ENCODE peak calls at places on chromosomes 11 and 22, in four cellular contexts. I, U, V and Y are unnamed samples.

GRCh38 chr22:27046126-27046525 is 388.7 kb downstream of the MIAT start:
- DNase-seq in I (no peak), U (no peak), V (no peak), Y (no peak)

GRCh38 chr11:19574916-19575315 is 137.7 kb upstream of the NAV2 start:
- DNase-seq in I (no peak), U (no peak), V (no peak), Y (no peak)

GRCh38 chr11:110908401-110909106 is 196.3 kb upstream of the ARHGAP20 start:
- DNase-seq in I (no peak), U (peak), V (no peak), Y (no peak)

GRCh38 chr11:71429701-71430100 is 18.5 kb downstream of the DHCR7 start:
- DNase-seq in I (no peak), U (no peak), V (no peak), Y (no peak)

GRCh38 chr22:28297504-28297903 is 378.4 kb upstream of the PITPNB start:
- DNase-seq in I (no peak), U (no peak), V (no peak), Y (no peak)

GRCh38 chr11:70486731-70487130 is 88.4 kb downstream of the CTTN start:
- DNase-seq in I (no peak), U (no peak), V (no peak), Y (no peak)

GRCh38 chr22:40123387-40123786 is 54.3 kb upstream of the TNRC6B start:
- DNase-seq in I (no peak), U (no peak), V (no peak), Y (no peak)

GRCh38 chr22:33105501-33105911 is 47.3 kb upstream of the SYN3 start:
- DNase-seq in I (no peak), U (no peak), V (no peak), Y (no peak)

DNA sequence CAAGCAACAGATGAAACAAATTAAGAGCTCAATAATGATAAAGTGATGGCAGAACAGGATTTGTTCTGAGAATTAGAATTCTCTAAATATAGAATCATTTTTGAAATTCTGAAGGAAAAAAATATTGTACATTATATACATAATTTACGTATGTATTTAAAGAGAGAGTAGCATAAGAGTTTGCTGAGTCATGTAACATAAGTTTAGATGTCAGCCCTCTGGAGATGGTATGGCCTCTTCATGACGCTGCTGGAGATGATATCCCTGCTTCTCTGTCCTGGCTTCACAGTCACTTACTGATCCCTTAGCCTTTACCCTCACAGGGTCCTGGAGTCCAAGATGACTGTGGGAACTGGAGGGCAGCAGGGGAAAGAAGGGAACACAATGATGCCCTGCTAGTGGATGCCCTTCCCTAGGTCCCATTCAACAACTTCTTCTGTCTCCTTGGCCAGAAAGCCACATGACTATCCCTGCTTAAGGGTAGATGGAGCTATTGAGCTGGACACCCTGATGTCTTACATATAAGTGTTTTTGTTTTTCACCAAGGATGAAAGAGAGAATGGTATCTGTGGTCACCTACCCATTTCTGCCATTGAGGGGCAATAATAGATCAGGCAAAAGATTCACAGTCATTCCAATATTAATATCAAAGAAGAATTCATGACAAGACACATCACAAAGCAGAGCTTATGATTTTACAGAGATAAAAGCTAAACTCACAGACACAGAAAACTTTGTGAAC is 753.1 kb downstream of the TBC1D22A start:
- DNase-seq in I (no peak), U (peak), V (no peak), Y (no peak)
- TF ChIP-seq CTCF in I (peak), U (peak), V (no peak), Y (no peak)

GRCh38 chr22:29716814-29717213 is 3.0 kb upstream of the CABP7 start:
- DNase-seq in I (peak), U (peak), V (peak), Y (peak)
- TF ChIP-seq REST in I (peak), U (peak), V (peak), Y (peak)

GRCh38 chr22:24205438-24206189 is 24.3 kb downstream of the SUSD2 start:
- DNase-seq in I (no peak), U (no peak), V (peak), Y (no peak)
- TF ChIP-seq CTCF in I (no peak), U (no peak), V (peak), Y (no peak)

DNA sequence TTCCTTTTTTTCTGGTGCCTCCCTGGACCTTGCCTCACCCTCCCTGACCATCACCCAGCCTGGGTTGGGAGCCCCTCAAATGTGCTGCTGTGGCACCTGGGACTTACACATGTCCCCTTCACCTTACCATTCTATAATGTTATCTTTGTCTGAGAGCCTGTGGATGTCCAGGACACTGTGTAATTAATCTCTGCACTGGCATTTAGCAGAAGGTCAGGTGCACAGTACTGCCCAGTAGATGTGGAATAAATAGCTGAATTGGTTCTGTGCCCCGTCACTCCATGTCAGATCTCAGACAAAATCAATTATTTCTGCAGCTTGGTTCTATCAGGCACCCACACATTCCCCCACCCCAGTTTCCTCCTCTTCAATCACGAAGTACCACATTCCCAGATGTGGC is 19.9 kb upstream of the DKK3 start:
- DNase-seq in I (no peak), U (no peak), V (no peak), Y (no peak)
- TF ChIP-seq REST in I (no peak), U (no peak), V (no peak), Y (no peak)

GRCh38 chr11:27234961-27235360 is 128.1 kb downstream of the CCDC34 start:
- DNase-seq in I (no peak), U (no peak), V (no peak), Y (no peak)

GRCh38 chr11:27231519-27231918 is 131.5 kb downstream of the CCDC34 start:
- DNase-seq in I (no peak), U (no peak), V (no peak), Y (no peak)

GRCh38 chr11:27233654-27234042 is 129.4 kb downstream of the CCDC34 start:
- DNase-seq in I (no peak), U (no peak), V (no peak), Y (no peak)

GRCh38 chr11:27237641-27238040 is 125.4 kb downstream of the CCDC34 start:
- DNase-seq in I (no peak), U (no peak), V (no peak), Y (no peak)

DNA sequence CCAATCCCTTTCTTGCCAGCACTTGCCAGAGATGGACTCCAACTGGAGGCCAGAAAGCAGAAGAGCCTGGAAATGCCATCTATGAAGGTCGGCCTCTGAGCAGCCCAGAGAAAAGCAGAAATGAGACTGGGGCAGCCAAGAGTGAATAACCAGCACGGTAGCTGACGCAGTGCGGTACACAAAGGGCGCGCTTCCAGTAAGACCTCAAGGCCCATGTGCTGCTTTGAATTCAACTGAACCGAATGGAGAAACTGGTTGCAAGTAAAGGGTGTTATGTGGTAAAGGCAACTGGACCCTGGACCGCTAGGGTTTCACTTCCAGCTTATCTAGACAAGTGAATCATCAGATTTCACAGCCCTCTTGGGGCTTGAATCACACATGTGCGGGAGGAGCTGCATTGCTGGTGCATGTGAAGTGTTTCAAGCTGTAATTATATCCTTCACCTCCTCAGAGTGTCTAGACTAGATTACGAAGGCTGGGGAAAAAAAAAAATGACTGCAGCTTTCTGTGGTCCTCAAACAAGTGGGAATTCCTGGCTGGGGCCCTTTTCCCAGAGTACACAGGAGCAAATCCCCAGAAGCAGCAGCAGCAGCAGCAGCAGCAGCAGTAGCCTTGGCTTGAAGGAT is 128.9 kb downstream of the CCDC34 start:
- DNase-seq in I (no peak), U (peak), V (no peak), Y (peak)
- TF ChIP-seq CTCF in I (no peak), U (no peak), V (no peak), Y (no peak)

GRCh38 chr22:19431641-19432091 is at the start of gene HIRA:
- DNase-seq in I (peak), U (peak), V (peak), Y (peak)
- TF ChIP-seq REST in I (peak), U (no peak), V (no peak), Y (no peak)

DNA sequence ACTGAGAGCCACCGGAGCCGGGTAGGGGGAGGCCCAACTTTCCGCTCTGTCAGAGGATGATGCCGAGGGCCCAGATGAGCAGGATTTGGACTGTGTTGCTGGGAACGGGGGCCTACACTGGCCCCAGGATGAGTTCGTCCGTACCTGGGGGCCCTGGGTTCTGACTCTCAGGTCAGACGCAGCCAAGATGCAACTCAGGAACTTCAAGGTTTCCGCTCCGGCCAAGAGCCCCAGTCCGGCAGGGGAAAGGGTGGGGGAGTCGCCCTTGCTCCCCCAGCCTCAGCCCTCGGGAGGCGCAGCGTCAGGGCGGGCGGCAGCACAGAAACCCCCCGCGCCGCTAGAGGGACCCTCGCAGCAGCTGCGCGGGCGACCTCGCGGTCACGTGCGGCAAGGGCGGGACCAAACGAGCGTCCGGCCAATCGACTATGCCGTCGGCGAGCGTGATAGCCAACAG is 241 bp upstream of the ARL2 start:
- DNase-seq in I (peak), U (peak), V (peak), Y (no peak)
- TF ChIP-seq CTCF in I (peak), U (no peak), V (peak), Y (no peak)